ENCODE peak calls at places on chromosomes 11 and 22, in six cellular contexts. B is esophagus squamous epithelium, W is HuH-7.5, Q is ELR, A is psoas muscle, H is AG04449. I is an unnamed sample.
A peak's percentile ranks its signal among the peaks of the same experiment; 100 is the strongest.

GRCh38 chr11:85827768-85828639 is 17.1 kb upstream of the SYTL2 start:
- DNase-seq in B (no peak), W (no peak), Q (peak; percentile 86), A (no peak), H (peak; percentile 90), I (peak; percentile 86)

GRCh38 chr11:90113541-90113940 is 20.9 kb upstream of the NAALAD2 start:
- DNase-seq in B (no peak), W (no peak), Q (peak; percentile 21), A (no peak), H (no peak), I (no peak)

GRCh38 chr11:109696191-109696897 is 274.4 kb downstream of the C11orf87 start:
- DNase-seq in B (no peak), W (no peak), Q (peak; percentile 82), A (no peak), H (no peak), I (no peak)

GRCh38 chr11:11078344-11078743 is 220.5 kb upstream of the ZBED5 start:
- DNase-seq in B (no peak), W (no peak), Q (peak; percentile 31), A (no peak), H (no peak), I (no peak)

GRCh38 chr11:120722539-120722938 is 211.0 kb downstream of the GRIK4 start:
- DNase-seq in B (no peak), W (no peak), Q (no peak), A (no peak), H (no peak), I (no peak)

GRCh38 chr11:210122-210802 is 2.8 kb downstream of the RIC8A start:
- DNase-seq in B (no peak), W (no peak), Q (peak; percentile 94), A (peak; percentile 38), H (peak; percentile 70), I (peak; percentile 25)

GRCh38 chr22:48609279-48609865 is 1218.3 kb downstream of the BRD1 start:
- DNase-seq in B (no peak), W (no peak), Q (no peak), A (no peak), H (no peak), I (no peak)

GRCh38 chr11:43583548-43583947 is 97.0 kb upstream of the HSD17B12 start:
- DNase-seq in B (no peak), W (no peak), Q (no peak), A (no peak), H (no peak), I (no peak)

GRCh38 chr11:117412653-117413275 is 85.1 kb downstream of the CEP164 start:
- DNase-seq in B (no peak), W (no peak), Q (no peak), A (no peak), H (no peak), I (no peak)

GRCh38 chr11:116504541-116505149 is 268.1 kb downstream of the BUD13 start:
- DNase-seq in B (no peak), W (no peak), Q (no peak), A (no peak), H (no peak), I (no peak)

GRCh38 chr11:93005239-93005638 is 35.8 kb downstream of the MTNR1B start:
- DNase-seq in B (no peak), W (no peak), Q (no peak), A (no peak), H (no peak), I (no peak)

GRCh38 chr11:85813721-85814120 is 2.8 kb upstream of the SYTL2 start:
- DNase-seq in B (no peak), W (no peak), Q (no peak), A (no peak), H (no peak), I (no peak)

GRCh38 chr11:68038718-68039525 is at the start of gene TCIRG1:
- DNase-seq in B (no peak), W (peak; percentile 100), Q (peak; percentile 88), A (peak; percentile 90), H (no peak), I (no peak)

GRCh38 chr11:124970925-124971324 is 16.9 kb downstream of the CCDC15 start:
- DNase-seq in B (no peak), W (no peak), Q (peak; percentile 54), A (no peak), H (no peak), I (no peak)

GRCh38 chr22:44567846-44568493 is 69.9 kb upstream of the RTL6 start:
- DNase-seq in B (no peak), W (no peak), Q (peak; percentile 57), A (peak; percentile 55), H (no peak), I (no peak)

GRCh38 chr11:79100093-79100704 is 340.6 kb downstream of the TENM4 start:
- DNase-seq in B (no peak), W (peak; percentile 66), Q (peak; percentile 57), A (no peak), H (no peak), I (no peak)

GRCh38 chr22:38718414-38718813 is 12.7 kb downstream of the GTPBP1 start:
- DNase-seq in B (no peak), W (no peak), Q (peak; percentile 95), A (peak; percentile 79), H (no peak), I (no peak)

GRCh38 chr11:33500865-33501479 is 199.7 kb downstream of the C11orf91 start:
- DNase-seq in B (no peak), W (no peak), Q (peak; percentile 61), A (no peak), H (no peak), I (no peak)

GRCh38 chr11:115920841-115921480 is 416.7 kb upstream of the CADM1 start:
- DNase-seq in B (no peak), W (no peak), Q (no peak), A (no peak), H (no peak), I (peak; percentile 80)

GRCh38 chr22:40709752-40710413 is 30.6 kb downstream of the MCHR1 start:
- DNase-seq in B (no peak), W (no peak), Q (no peak), A (no peak), H (no peak), I (no peak)

GRCh38 chr11:67484847-67485311 is 2.1 kb downstream of the AIP start:
- DNase-seq in B (no peak), W (no peak), Q (no peak), A (no peak), H (no peak), I (no peak)

GRCh38 chr22:49239264-49240015 is 588.2 kb downstream of the BRD1 start:
- DNase-seq in B (no peak), W (no peak), Q (no peak), A (no peak), H (no peak), I (no peak)

GRCh38 chr11:123062892-123063395 is 1.0 kb upstream of the HSPA8 start:
- DNase-seq in B (no peak), W (no peak), Q (peak; percentile 67), A (no peak), H (no peak), I (no peak)

GRCh38 chr11:86365566-86365965 is 9.1 kb upstream of the CCDC81 start:
- DNase-seq in B (no peak), W (no peak), Q (peak; percentile 8), A (no peak), H (no peak), I (no peak)

GRCh38 chr22:31451709-31452571 is 37.7 kb downstream of the EIF4ENIF1 start:
- DNase-seq in B (no peak), W (peak; percentile 19), Q (peak; percentile 65), A (no peak), H (peak; percentile 21), I (peak; percentile 13)

GRCh38 chr11:61690706-61691377 is 10.7 kb downstream of the DAGLA start:
- DNase-seq in B (no peak), W (no peak), Q (no peak), A (no peak), H (no peak), I (no peak)

GRCh38 chr22:42994917-42995562 is 19.9 kb downstream of the PACSIN2 start:
- DNase-seq in B (no peak), W (peak; percentile 55), Q (peak; percentile 87), A (peak; percentile 56), H (peak; percentile 81), I (peak; percentile 95)

GRCh38 chr11:115618428-115618827 is 114.2 kb upstream of the CADM1 start:
- DNase-seq in B (no peak), W (no peak), Q (no peak), A (no peak), H (no peak), I (no peak)

GRCh38 chr22:36144886-36145541 is 15.5 kb downstream of the APOL3 start:
- DNase-seq in B (no peak), W (no peak), Q (peak; percentile 78), A (peak; percentile 75), H (no peak), I (no peak)

GRCh38 chr11:57205046-57205671 is 23.4 kb downstream of the LRRC55 start:
- DNase-seq in B (no peak), W (no peak), Q (peak; percentile 53), A (peak; percentile 42), H (peak; percentile 50), I (no peak)

GRCh38 chr22:40951795-40952602 is 821 bp downstream of the RBX1 start:
- DNase-seq in B (no peak), W (no peak), Q (peak; percentile 35), A (no peak), H (no peak), I (no peak)

GRCh38 chr22:47395481-47395880 is 633.0 kb downstream of the TBC1D22A start:
- DNase-seq in B (no peak), W (no peak), Q (no peak), A (no peak), H (no peak), I (no peak)

GRCh38 chr11:110096369-110096976 is 3.3 kb downstream of the ZC3H12C start:
- DNase-seq in B (no peak), W (no peak), Q (no peak), A (no peak), H (no peak), I (no peak)

GRCh38 chr11:125300791-125301218 is 136.3 kb downstream of the PKNOX2 start:
- DNase-seq in B (no peak), W (no peak), Q (peak; percentile 78), A (peak; percentile 75), H (no peak), I (no peak)

I was measured in epithelial cell of proximal tubule.